ENCODE peak calls at places on chromosomes 2 and 18, in nine cellular contexts. Y is cardiac muscle cell; D is H1; I is CD4-positive, CD25-positive, alpha-beta regulatory T cell; A is mammary epithelial cell; N is mesendoderm; Q is tibial artery; W is CD8-positive, alpha-beta memory T cell; T is iPS DF 6.9. E is an unnamed sample. For H3K27me3, the result is how much of the 10 kb centered on the place peaks cover.

GRCh38 chr2:201369762-201370161 is 12.6 kb upstream of the FLACC1 start:
- DNase-seq in W (no peak), A (no peak), Q (no peak), N (no peak), D (no peak), T (no peak), Y (no peak), I (no peak), E (no peak)

GRCh38 chr2:10325278-10326145 is 22.8 kb downstream of the HPCAL1 start:
- DNase-seq in A (no peak), W (no peak), T (no peak), N (no peak), Q (no peak), Y (no peak), D (no peak), I (no peak), E (peak)

GRCh38 chr2:73986085-73986680 is 1.5 kb downstream of the TET3 start:
- DNase-seq in A (no peak), N (no peak), W (peak), T (no peak), Y (no peak), D (no peak), Q (no peak), I (no peak), E (no peak)

GRCh38 chr2:239719791-239720410 is 305.2 kb downstream of the NDUFA10 start:
- DNase-seq in A (no peak), Y (no peak), T (no peak), I (no peak), N (no peak), D (no peak), Q (peak), W (no peak), E (no peak)

GRCh38 chr2:138475394-138475793 is 26.2 kb upstream of the SPOPL start:
- DNase-seq in N (no peak), T (no peak), D (no peak), I (no peak), Q (no peak), Y (no peak), A (no peak), W (no peak), E (no peak)

GRCh38 chr2:176114120-176114929 is 2.3 kb upstream of the HOXD10 start:
- DNase-seq in I (no peak), N (no peak), W (no peak), T (no peak), Q (no peak), A (no peak), D (no peak), Y (no peak), E (no peak)

GRCh38 chr2:238835726-238836301 is 12.1 kb upstream of the TWIST2 start:
- DNase-seq in D (no peak), T (no peak), W (no peak), I (no peak), A (no peak), Q (no peak), N (peak), Y (no peak), E (no peak)

GRCh38 chr18:58051765-58052460 is 7.9 kb downstream of the NEDD4L start:
- DNase-seq in T (no peak), Q (no peak), W (no peak), I (no peak), Y (peak), N (peak), A (peak), D (no peak), E (no peak)

GRCh38 chr2:209872675-209873074 is 101.0 kb downstream of the UNC80 start:
- DNase-seq in Q (no peak), W (no peak), D (peak), A (no peak), I (no peak), N (peak), T (peak), Y (peak), E (no peak)

GRCh38 chr2:45732946-45733345 is 81.5 kb downstream of the PRKCE start:
- DNase-seq in I (no peak), N (no peak), W (no peak), Q (no peak), A (no peak), T (no peak), Y (no peak), D (no peak), E (no peak)

GRCh38 chr2:53949457-53949856 is 21.3 kb downstream of the PSME4 start:
- DNase-seq in I (no peak), A (no peak), Y (no peak), W (no peak), Q (no peak), D (no peak), T (no peak), N (no peak), E (no peak)

GRCh38 chr2:65782186-65782585 is 349.8 kb upstream of the SPRED2 start:
- DNase-seq in Y (no peak), I (no peak), W (no peak), T (no peak), D (no peak), N (no peak), Q (no peak), A (no peak), E (no peak)

GRCh38 chr2:47070920-47071824 is 83.9 kb downstream of the STPG4 start:
- DNase-seq in I (no peak), N (no peak), A (peak), Y (peak), Q (peak), D (no peak), T (no peak), W (no peak), E (peak)

GRCh38 chr2:177551989-177552413 is 159.4 kb downstream of the AGPS start:
- DNase-seq in W (no peak), Q (peak), I (no peak), T (no peak), A (no peak), N (peak), D (no peak), Y (peak), E (peak)

GRCh38 chr2:171149986-171150693 is 10.6 kb downstream of the TLK1 start:
- DNase-seq in N (no peak), W (no peak), I (no peak), A (no peak), T (no peak), Q (no peak), Y (no peak), D (no peak), E (no peak)

GRCh38 chr18:48055351-48055750 is 124.9 kb upstream of the SMAD2 start:
- DNase-seq in T (no peak), N (no peak), Q (no peak), W (no peak), Y (no peak), I (no peak), A (no peak), D (no peak), E (no peak)

GRCh38 chr2:66874411-66874810 is 439.5 kb downstream of the MEIS1 start:
- DNase-seq in Q (no peak), Y (no peak), N (no peak), T (no peak), A (no peak), D (no peak), W (no peak), I (no peak), E (no peak)

GRCh38 chr2:45651415-45652089 is at the start of gene PRKCE:
- DNase-seq in T (no peak), W (peak), Q (peak), I (peak), N (no peak), D (no peak), Y (no peak), A (no peak), E (peak)

GRCh38 chr2:239793851-239794250 is 231.3 kb downstream of the NDUFA10 start:
- DNase-seq in T (no peak), D (no peak), Q (peak), N (no peak), I (no peak), A (no peak), Y (peak), W (no peak), E (no peak)

GRCh38 chr2:48694143-48694542 is 61.4 kb downstream of the LHCGR start:
- DNase-seq in T (no peak), Q (no peak), W (no peak), Y (no peak), A (peak), N (peak), I (no peak), D (peak), E (no peak)

GRCh38 chr2:44929680-44930273 is 11.7 kb upstream of the SIX3 start:
- DNase-seq in N (peak), T (no peak), D (no peak), Y (no peak), I (no peak), A (no peak), W (no peak), Q (no peak), E (no peak)

GRCh38 chr2:86775323-86775722 is 15.4 kb downstream of the CD8A start:
- DNase-seq in Q (no peak), N (no peak), D (no peak), W (no peak), I (no peak), Y (no peak), T (no peak), A (no peak), E (no peak)

GRCh38 chr2:74587664-74588277 is 33.3 kb downstream of the DOK1 start:
- DNase-seq in W (no peak), Y (peak), N (peak), A (peak), I (peak), T (peak), Q (peak), D (peak), E (peak)

GRCh38 chr2:236692937-236693336 is 123.3 kb downstream of the ACKR3 start:
- DNase-seq in Q (peak), N (no peak), I (no peak), W (no peak), T (no peak), D (no peak), Y (no peak), A (no peak), E (no peak)

GRCh38 chr2:239038773-239039478 is 191.0 kb downstream of the TWIST2 start:
- DNase-seq in I (no peak), D (no peak), N (no peak), Y (no peak), Q (peak), A (no peak), T (no peak), W (no peak), E (no peak)

GRCh38 chr18:49682301-49683190 is 120.7 kb downstream of the LIPG start:
- DNase-seq in T (no peak), I (no peak), A (no peak), Q (no peak), D (no peak), N (peak), W (no peak), Y (peak), E (no peak)

GRCh38 chr2:187915810-187916209 is 361.6 kb upstream of the TFPI start:
- DNase-seq in A (no peak), Q (no peak), W (no peak), I (no peak), T (no peak), N (no peak), D (no peak), Y (no peak), E (no peak)

GRCh38 chr2:134206029-134206428 is 47.8 kb upstream of the MGAT5 start:
- DNase-seq in D (no peak), Q (no peak), I (no peak), N (peak), T (no peak), Y (no peak), W (no peak), A (no peak), E (no peak)

GRCh38 chr2:28080911-28081310 is 190.4 kb downstream of the BABAM2 start:
- DNase-seq in Q (peak), A (no peak), Y (peak), I (no peak), N (no peak), W (no peak), T (no peak), D (no peak), E (no peak)

GRCh38 chr2:72082021-72082739 is 65.5 kb downstream of the CYP26B1 start:
- DNase-seq in Q (no peak), Y (peak), D (no peak), N (no peak), W (no peak), T (no peak), A (no peak), I (no peak), E (peak)

GRCh38 chr2:175207741-175208438 is 26.4 kb upstream of the ATP5MC3 start:
- DNase-seq in D (no peak), Q (no peak), A (no peak), W (no peak), Y (peak), N (no peak), T (no peak), I (no peak), E (no peak)

GRCh38 chr18:26621161-26622026 is 73.0 kb upstream of the KCTD1 start:
- DNase-seq in N (peak), Y (peak), D (peak), Q (no peak), A (peak), W (no peak), T (peak), I (no peak), E (peak)

GRCh38 chr2:235495373-235496238 is 1.8 kb downstream of the AGAP1 start:
- DNase-seq in Y (no peak), A (peak), D (no peak), N (no peak), Q (no peak), W (no peak), T (no peak), I (no peak), E (no peak)

GRCh38 chr2:41950440-41950960 is 97.3 kb upstream of the PKDCC start:
- DNase-seq in N (peak), I (no peak), A (no peak), T (no peak), Y (no peak), W (no peak), D (no peak), Q (no peak), E (no peak)

GRCh38 chr2:41957431-41957830 is 90.4 kb upstream of the PKDCC start:
- DNase-seq in D (no peak), Y (no peak), I (no peak), A (no peak), N (no peak), T (no peak), W (no peak), Q (no peak), E (no peak)

GRCh38 chr2:41958775-41959174 is 89.0 kb upstream of the PKDCC start:
- DNase-seq in T (no peak), Q (no peak), D (no peak), Y (no peak), I (no peak), W (no peak), A (no peak), N (no peak), E (no peak)

GRCh38 chr2:41955641-41956040 is 92.2 kb upstream of the PKDCC start:
- DNase-seq in N (no peak), W (no peak), Y (no peak), A (no peak), Q (no peak), D (no peak), T (no peak), I (no peak), E (no peak)

GRCh38 chr2:41954304-41955291 is 93.2 kb upstream of the PKDCC start:
- DNase-seq in Q (no peak), I (no peak), W (no peak), N (no peak), Y (no peak), D (no peak), T (no peak), A (no peak), E (no peak)
- H3K27me3 ChIP-seq in Q (under half), I (under half), W (under half), N (under half), Y (under half), D (under half), T (under half), A (under half), E (under half)

GRCh38 chr2:77797088-77797487 is 274.9 kb upstream of the LRRTM4 start:
- DNase-seq in I (no peak), D (no peak), T (no peak), Q (no peak), A (no peak), W (no peak), Y (no peak), N (no peak), E (no peak)
- H3K27ac ChIP-seq in I (no peak), D (no peak), T (no peak), Q (no peak), A (no peak), W (no peak), Y (no peak), N (no peak), E (no peak)

DNA sequence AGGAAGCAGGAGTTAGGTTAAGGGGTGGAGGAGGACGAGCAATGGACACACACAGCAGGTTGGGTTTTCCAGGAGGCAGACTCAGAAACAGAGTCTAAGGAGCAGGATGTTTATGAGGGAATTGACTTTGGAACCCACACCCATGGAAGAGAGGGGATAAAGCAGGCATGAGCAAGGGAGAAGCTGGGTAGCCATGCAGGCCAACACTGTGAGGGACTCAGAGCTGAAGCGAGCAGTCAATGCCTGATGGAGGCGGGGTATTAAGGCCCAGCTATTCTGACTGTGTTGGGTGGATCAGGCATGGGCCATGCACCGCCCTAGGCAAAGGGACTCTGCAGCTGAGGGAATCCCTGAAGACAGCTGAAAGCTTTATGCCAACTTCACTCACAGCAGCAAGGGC is 37.5 kb downstream of the TEX51 start:
- DNase-seq in W (no peak), Q (no peak), I (no peak), Y (no peak), A (no peak), D (no peak), T (no peak), N (no peak), E (no peak)
- H3K27me3 ChIP-seq in W (under half), Q (under half), I (under half), Y (under half), A (under half), D (under half), T (under half), N (under half), E (under half)

GRCh38 chr2:206442516-206442853 is 847 bp upstream of the ADAM23 start:
- DNase-seq in N (no peak), A (no peak), D (no peak), T (no peak), Y (no peak), I (no peak), Q (no peak), W (no peak), E (no peak)

GRCh38 chr2:206445948-206446347 is 2.6 kb downstream of the ADAM23 start:
- DNase-seq in Q (no peak), D (no peak), T (no peak), W (no peak), Y (no peak), I (no peak), N (no peak), A (no peak), E (no peak)

GRCh38 chr2:206443735-206444527 is 599 bp downstream of the ADAM23 start:
- DNase-seq in I (no peak), N (peak), A (peak), T (no peak), W (no peak), D (no peak), Y (peak), Q (no peak), E (no peak)

GRCh38 chr2:206438196-206438727 is 5.1 kb upstream of the ADAM23 start:
- DNase-seq in Q (no peak), A (no peak), N (no peak), D (no peak), I (no peak), Y (no peak), W (no peak), T (no peak), E (no peak)

GRCh38 chr2:206442854-206443734 is at the start of gene ADAM23:
- DNase-seq in D (peak), Q (no peak), N (peak), A (peak), T (no peak), I (no peak), Y (peak), W (no peak), E (peak)
- H3K27ac ChIP-seq in D (no peak), Q (no peak), N (no peak), A (no peak), T (no peak), I (no peak), Y (no peak), W (no peak), E (no peak)

DNA sequence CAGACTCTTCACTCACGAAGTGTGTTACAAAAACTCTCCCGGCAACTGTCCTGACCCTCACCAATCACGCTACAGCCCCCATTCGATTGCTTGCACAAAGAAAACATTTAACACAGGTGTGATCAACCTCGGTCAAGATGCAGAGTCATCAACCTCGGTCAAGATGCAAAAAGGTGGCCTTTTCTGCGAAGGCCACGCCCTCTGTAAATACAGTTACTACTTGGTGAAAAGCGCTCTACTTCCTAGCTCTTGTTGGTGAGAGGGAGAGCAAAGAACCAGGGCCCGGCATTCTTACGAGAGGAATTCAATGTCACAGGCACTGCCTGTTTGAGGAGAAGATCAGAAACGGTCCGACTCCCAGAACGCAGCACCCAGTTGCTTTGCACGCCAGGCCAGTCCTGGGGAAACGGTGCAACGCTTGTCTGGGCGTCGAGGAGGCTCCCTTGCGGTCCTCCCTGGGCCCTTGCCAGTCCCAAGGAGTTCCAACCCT is 2.0 kb downstream of the PIEZO2 start:
- DNase-seq in W (no peak), D (no peak), A (no peak), I (no peak), Q (no peak), T (no peak), Y (peak), N (peak), E (no peak)
- H3K27me3 ChIP-seq in W (under half), D (under half), A (under half), I (under half), Q (under half), T (under half), Y (half or more), N (under half), E (under half)

DNA sequence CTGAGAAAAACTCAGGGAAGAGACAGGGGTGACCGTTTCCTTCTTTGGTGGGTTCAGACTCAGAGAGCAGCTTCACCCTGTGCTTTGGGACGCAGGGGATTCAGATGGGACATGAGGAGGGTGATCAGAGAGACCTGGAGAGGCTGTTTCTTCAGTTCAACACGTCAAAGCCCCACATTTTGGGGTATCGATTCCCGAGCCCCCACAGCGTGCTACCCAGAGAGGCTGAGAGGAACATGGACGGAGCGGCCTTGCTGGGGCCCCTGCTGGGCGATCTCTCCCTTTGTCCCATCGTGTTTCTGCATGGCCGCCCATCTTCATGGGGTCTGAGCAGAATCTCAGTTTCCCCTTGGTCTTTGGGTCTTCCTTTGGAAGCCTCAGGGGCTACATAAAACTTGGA is 38.2 kb upstream of the PXDN start:
- DNase-seq in Q (peak), Y (no peak), A (no peak), I (no peak), T (no peak), N (no peak), W (no peak), D (no peak), E (no peak)
- H3K27ac ChIP-seq in Q (no peak), Y (no peak), A (no peak), I (no peak), T (no peak), N (no peak), W (no peak), D (no peak), E (no peak)

GRCh38 chr18:12248926-12249720 is 5.0 kb upstream of the CIDEA start:
- DNase-seq in Y (no peak), N (no peak), D (no peak), W (no peak), T (no peak), I (no peak), Q (no peak), A (no peak), E (no peak)
- H3K27me3 ChIP-seq in Y (half or more), N (under half), D (under half), W (under half), T (under half), I (under half), Q (half or more), A (under half), E (half or more)